ENCODE peak calls at places on chromosomes 6 and 20, in nine cellular contexts. One of them, this sample, is unnamed.

GRCh38 chr20:32483351-32484220 is 101.5 kb downstream of the NOL4L start:
- DNase-seq in GM06990: no peak
- DNase-seq in AG04450: no peak
- DNase-seq in bronchial epithelial cell: peak; percentile 20
- DNase-seq in omental fat pad: no peak
- DNase-seq in colonic mucosa: peak; percentile 80
- DNase-seq in neural crest cell: peak; percentile 82
- DNase-seq in left ventricle myocardium inferior: peak; percentile 60
- DNase-seq in cardiac fibroblast: peak; percentile 73
- DNase-seq in this sample: peak; percentile 19

GRCh38 chr6:167764215-167764614 is 62.5 kb upstream of the AFDN start:
- DNase-seq in colonic mucosa: no peak
- DNase-seq in bronchial epithelial cell: no peak
- DNase-seq in GM06990: no peak
- DNase-seq in AG04450: no peak
- DNase-seq in cardiac fibroblast: no peak
- DNase-seq in left ventricle myocardium inferior: no peak
- DNase-seq in neural crest cell: no peak
- DNase-seq in omental fat pad: no peak
- DNase-seq in this sample: no peak

GRCh38 chr6:36717231-36717825 is 19.7 kb downstream of the RAB44 start:
- DNase-seq in AG04450: no peak
- DNase-seq in omental fat pad: no peak
- DNase-seq in cardiac fibroblast: no peak
- DNase-seq in neural crest cell: no peak
- DNase-seq in left ventricle myocardium inferior: no peak
- DNase-seq in bronchial epithelial cell: no peak
- DNase-seq in colonic mucosa: no peak
- DNase-seq in GM06990: no peak
- DNase-seq in this sample: no peak

GRCh38 chr20:24993337-24994185 is 1.0 kb upstream of the APMAP start:
- DNase-seq in GM06990: no peak
- DNase-seq in neural crest cell: no peak
- DNase-seq in bronchial epithelial cell: peak; percentile 58
- DNase-seq in cardiac fibroblast: peak; percentile 67
- DNase-seq in colonic mucosa: peak; percentile 20
- DNase-seq in AG04450: no peak
- DNase-seq in left ventricle myocardium inferior: no peak
- DNase-seq in omental fat pad: no peak
- DNase-seq in this sample: peak; percentile 7

GRCh38 chr6:116996842-116997241 is 119.8 kb downstream of the RFX6 start:
- DNase-seq in colonic mucosa: no peak
- DNase-seq in cardiac fibroblast: no peak
- DNase-seq in left ventricle myocardium inferior: no peak
- DNase-seq in bronchial epithelial cell: no peak
- DNase-seq in omental fat pad: no peak
- DNase-seq in AG04450: no peak
- DNase-seq in neural crest cell: no peak
- DNase-seq in GM06990: no peak
- DNase-seq in this sample: no peak

GRCh38 chr6:142300302-142300701 is 1.5 kb upstream of the ADGRG6 start:
- DNase-seq in GM06990: no peak
- DNase-seq in colonic mucosa: no peak
- DNase-seq in left ventricle myocardium inferior: no peak
- DNase-seq in omental fat pad: no peak
- DNase-seq in cardiac fibroblast: peak; percentile 26
- DNase-seq in bronchial epithelial cell: no peak
- DNase-seq in AG04450: no peak
- DNase-seq in neural crest cell: no peak
- DNase-seq in this sample: no peak

GRCh38 chr6:76876922-76877553 is 586.3 kb downstream of the HTR1B start:
- DNase-seq in left ventricle myocardium inferior: no peak
- DNase-seq in AG04450: no peak
- DNase-seq in neural crest cell: peak; percentile 70
- DNase-seq in GM06990: no peak
- DNase-seq in omental fat pad: no peak
- DNase-seq in cardiac fibroblast: peak; percentile 78
- DNase-seq in colonic mucosa: peak; percentile 65
- DNase-seq in bronchial epithelial cell: peak; percentile 59
- DNase-seq in this sample: no peak

GRCh38 chr6:125363010-125363359 is 61.2 kb upstream of the HDDC2 start:
- DNase-seq in omental fat pad: no peak
- DNase-seq in cardiac fibroblast: peak; percentile 61
- DNase-seq in left ventricle myocardium inferior: no peak
- DNase-seq in neural crest cell: no peak
- DNase-seq in colonic mucosa: no peak
- DNase-seq in AG04450: no peak
- DNase-seq in bronchial epithelial cell: peak; percentile 56
- DNase-seq in GM06990: no peak
- DNase-seq in this sample: no peak

GRCh38 chr6:11615214-11615602 is 77.7 kb downstream of the TMEM170B start:
- DNase-seq in AG04450: no peak
- DNase-seq in omental fat pad: no peak
- DNase-seq in GM06990: no peak
- DNase-seq in cardiac fibroblast: peak; percentile 50
- DNase-seq in colonic mucosa: no peak
- DNase-seq in neural crest cell: no peak
- DNase-seq in bronchial epithelial cell: peak; percentile 67
- DNase-seq in left ventricle myocardium inferior: no peak
- DNase-seq in this sample: no peak

GRCh38 chr6:86502522-86502921 is 434.8 kb upstream of the HTR1E start:
- DNase-seq in left ventricle myocardium inferior: no peak
- DNase-seq in bronchial epithelial cell: no peak
- DNase-seq in neural crest cell: no peak
- DNase-seq in AG04450: no peak
- DNase-seq in GM06990: no peak
- DNase-seq in colonic mucosa: no peak
- DNase-seq in omental fat pad: no peak
- DNase-seq in cardiac fibroblast: no peak
- DNase-seq in this sample: no peak

GRCh38 chr6:157099912-157100593 is 223.3 kb downstream of the TMEM242 start:
- DNase-seq in cardiac fibroblast: peak; percentile 19
- DNase-seq in AG04450: no peak
- DNase-seq in omental fat pad: no peak
- DNase-seq in left ventricle myocardium inferior: no peak
- DNase-seq in colonic mucosa: no peak
- DNase-seq in neural crest cell: no peak
- DNase-seq in GM06990: peak; percentile 49
- DNase-seq in bronchial epithelial cell: no peak
- DNase-seq in this sample: no peak

GRCh38 chr6:93721386-93722048 is 302.2 kb upstream of the EPHA7 start:
- DNase-seq in GM06990: no peak
- DNase-seq in omental fat pad: no peak
- DNase-seq in neural crest cell: no peak
- DNase-seq in cardiac fibroblast: peak; percentile 67
- DNase-seq in AG04450: no peak
- DNase-seq in colonic mucosa: no peak
- DNase-seq in left ventricle myocardium inferior: no peak
- DNase-seq in bronchial epithelial cell: no peak
- DNase-seq in this sample: no peak
- TF ChIP-seq CTCF in GM06990: no peak
- TF ChIP-seq CTCF in omental fat pad: no peak
- TF ChIP-seq CTCF in neural crest cell: peak; percentile 63
- TF ChIP-seq CTCF in cardiac fibroblast: peak; percentile 71
- TF ChIP-seq CTCF in AG04450: no peak
- TF ChIP-seq CTCF in colonic mucosa: peak; percentile 38
- TF ChIP-seq CTCF in left ventricle myocardium inferior: peak; percentile 50
- TF ChIP-seq CTCF in bronchial epithelial cell: no peak
- TF ChIP-seq CTCF in this sample: no peak

GRCh38 chr6:3456794-3457709 is at the start of gene SLC22A23:
- DNase-seq in bronchial epithelial cell: peak; percentile 27
- DNase-seq in AG04450: no peak
- DNase-seq in GM06990: peak; percentile 69
- DNase-seq in left ventricle myocardium inferior: peak; percentile 65
- DNase-seq in omental fat pad: peak; percentile 35
- DNase-seq in neural crest cell: peak; percentile 65
- DNase-seq in cardiac fibroblast: peak; percentile 22
- DNase-seq in colonic mucosa: peak; percentile 85
- DNase-seq in this sample: no peak
- TF ChIP-seq CTCF in bronchial epithelial cell: peak; percentile 61
- TF ChIP-seq CTCF in AG04450: peak; percentile 26
- TF ChIP-seq CTCF in GM06990: no peak
- TF ChIP-seq CTCF in left ventricle myocardium inferior: peak; percentile 76
- TF ChIP-seq CTCF in omental fat pad: peak; percentile 59
- TF ChIP-seq CTCF in neural crest cell: peak; percentile 78
- TF ChIP-seq CTCF in cardiac fibroblast: peak; percentile 26
- TF ChIP-seq CTCF in colonic mucosa: peak; percentile 58
- TF ChIP-seq CTCF in this sample: peak; percentile 18

GRCh38 chr20:38032585-38033329 is 499 bp downstream of the TTI1 start:
- DNase-seq in AG04450: no peak
- DNase-seq in neural crest cell: no peak
- DNase-seq in left ventricle myocardium inferior: no peak
- DNase-seq in cardiac fibroblast: peak; percentile 18
- DNase-seq in bronchial epithelial cell: no peak
- DNase-seq in GM06990: peak; percentile 6
- DNase-seq in omental fat pad: no peak
- DNase-seq in colonic mucosa: peak; percentile 23
- DNase-seq in this sample: no peak

GRCh38 chr20:38034961-38035360 is 1.4 kb downstream of the RPRD1B start:
- DNase-seq in GM06990: no peak
- DNase-seq in neural crest cell: no peak
- DNase-seq in bronchial epithelial cell: no peak
- DNase-seq in omental fat pad: no peak
- DNase-seq in AG04450: no peak
- DNase-seq in left ventricle myocardium inferior: no peak
- DNase-seq in cardiac fibroblast: no peak
- DNase-seq in colonic mucosa: no peak
- DNase-seq in this sample: no peak

GRCh38 chr20:38031957-38032356 is 1.3 kb downstream of the TTI1 start:
- DNase-seq in neural crest cell: no peak
- DNase-seq in omental fat pad: no peak
- DNase-seq in colonic mucosa: no peak
- DNase-seq in AG04450: no peak
- DNase-seq in bronchial epithelial cell: no peak
- DNase-seq in cardiac fibroblast: no peak
- DNase-seq in left ventricle myocardium inferior: no peak
- DNase-seq in GM06990: no peak
- DNase-seq in this sample: no peak

GRCh38 chr20:38034108-38034649 is 633 bp downstream of the RPRD1B start:
- DNase-seq in left ventricle myocardium inferior: no peak
- DNase-seq in neural crest cell: no peak
- DNase-seq in AG04450: no peak
- DNase-seq in cardiac fibroblast: no peak
- DNase-seq in bronchial epithelial cell: no peak
- DNase-seq in GM06990: no peak
- DNase-seq in colonic mucosa: peak; percentile 35
- DNase-seq in omental fat pad: no peak
- DNase-seq in this sample: no peak

GRCh38 chr20:38033330-38034107 is at the start of the genes RPRD1B and TTI1:
- DNase-seq in AG04450: peak; percentile 54
- DNase-seq in left ventricle myocardium inferior: peak; percentile 90
- DNase-seq in colonic mucosa: peak; percentile 94
- DNase-seq in GM06990: peak; percentile 91
- DNase-seq in cardiac fibroblast: peak; percentile 87
- DNase-seq in omental fat pad: peak; percentile 80
- DNase-seq in neural crest cell: peak; percentile 81
- DNase-seq in bronchial epithelial cell: peak; percentile 80
- DNase-seq in this sample: peak; percentile 44
- TF ChIP-seq CTCF in AG04450: peak; percentile 12
- TF ChIP-seq CTCF in left ventricle myocardium inferior: no peak
- TF ChIP-seq CTCF in colonic mucosa: no peak
- TF ChIP-seq CTCF in GM06990: peak; percentile 7
- TF ChIP-seq CTCF in cardiac fibroblast: no peak
- TF ChIP-seq CTCF in omental fat pad: no peak
- TF ChIP-seq CTCF in neural crest cell: no peak
- TF ChIP-seq CTCF in bronchial epithelial cell: no peak
- TF ChIP-seq CTCF in this sample: no peak

DNA sequence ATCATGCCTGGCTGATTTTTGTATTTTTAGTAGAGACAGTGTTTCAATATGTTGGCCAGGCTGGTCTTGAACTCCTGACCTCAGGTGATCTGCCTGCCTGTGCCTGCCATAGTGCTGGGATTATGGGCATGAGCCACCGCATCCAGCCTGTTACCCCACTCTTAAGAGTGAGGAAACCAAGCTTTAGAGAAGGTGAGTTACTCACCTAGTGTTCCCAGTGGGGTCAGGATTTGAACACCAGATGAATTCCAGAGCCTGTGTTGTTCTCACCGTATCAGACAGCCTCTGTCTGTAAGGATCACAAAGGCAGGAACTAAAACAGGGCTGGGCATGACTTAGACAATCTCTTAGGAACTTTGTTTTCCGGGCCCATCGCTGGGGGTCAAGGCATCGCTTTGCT is 9.4 kb upstream of the FANCE start:
- DNase-seq in GM06990: no peak
- DNase-seq in omental fat pad: no peak
- DNase-seq in AG04450: no peak
- DNase-seq in cardiac fibroblast: no peak
- DNase-seq in colonic mucosa: no peak
- DNase-seq in bronchial epithelial cell: no peak
- DNase-seq in left ventricle myocardium inferior: no peak
- DNase-seq in neural crest cell: no peak
- DNase-seq in this sample: no peak
- TF ChIP-seq CTCF in GM06990: no peak
- TF ChIP-seq CTCF in omental fat pad: no peak
- TF ChIP-seq CTCF in AG04450: no peak
- TF ChIP-seq CTCF in cardiac fibroblast: no peak
- TF ChIP-seq CTCF in colonic mucosa: no peak
- TF ChIP-seq CTCF in bronchial epithelial cell: no peak
- TF ChIP-seq CTCF in left ventricle myocardium inferior: no peak
- TF ChIP-seq CTCF in neural crest cell: no peak
- TF ChIP-seq CTCF in this sample: no peak